ENCODE peak calls at places on chromosome 9, in four cellular contexts. D is HepG2, P is K562, L is GM12878. H is an unnamed sample.

GRCh38 chr9:71886015-71886414 is 25.0 kb downstream of the ABHD17B start:
- DNase-seq in L (no peak), P (no peak), D (no peak), H (no peak)

GRCh38 chr9:126676685-126677143 is 63.0 kb downstream of the LMX1B start:
- DNase-seq in L (no peak), P (no peak), D (no peak), H (peak)

GRCh38 chr9:77218612-77219011 is 41.3 kb downstream of the VPS13A start:
- DNase-seq in P (no peak), L (no peak), D (no peak), H (no peak)

GRCh38 chr9:109242751-109243150 is 75.7 kb upstream of the FRRS1L start:
- DNase-seq in D (no peak), P (no peak), L (no peak), H (no peak)

GRCh38 chr9:110179734-110180133 is 28.2 kb downstream of the C9orf152 start:
- DNase-seq in P (no peak), D (no peak), L (no peak), H (no peak)

GRCh38 chr9:6049798-6050197 is 34.4 kb upstream of the RANBP6 start:
- DNase-seq in D (peak), L (peak), P (peak), H (no peak)

GRCh38 chr9:88106492-88106891 is 31.8 kb downstream of the SPATA31C2 start:
- DNase-seq in L (no peak), P (no peak), D (no peak), H (no peak)

GRCh38 chr9:129111762-129112151 is 542 bp downstream of the PTPA start:
- DNase-seq in P (peak), D (peak), L (no peak), H (no peak)

GRCh38 chr9:97362777-97363545 is 48.9 kb upstream of the TDRD7 start:
- DNase-seq in P (peak), D (no peak), L (peak), H (no peak)

GRCh38 chr9:114207034-114207815 is 51.9 kb downstream of the COL27A1 start:
- DNase-seq in L (no peak), P (no peak), D (no peak), H (no peak)

GRCh38 chr9:127707766-127708165 is 978 bp downstream of the CFAP157 start:
- DNase-seq in L (no peak), P (peak), D (peak), H (no peak)

GRCh38 chr9:135081731-135082130 is 5.7 kb upstream of the OLFM1 start:
- DNase-seq in P (no peak), D (no peak), L (no peak), H (no peak)

GRCh38 chr9:93136011-93136440 is 2.0 kb upstream of the NINJ1 start:
- DNase-seq in L (no peak), P (no peak), D (no peak), H (no peak)

GRCh38 chr9:95080961-95081658 is 236.4 kb downstream of the FANCC start:
- DNase-seq in D (no peak), P (no peak), L (no peak), H (no peak)

GRCh38 chr9:85523202-85523601 is 218.6 kb downstream of the AGTPBP1 start:
- DNase-seq in D (no peak), L (no peak), P (no peak), H (no peak)

GRCh38 chr9:137174722-137175293 is 3.0 kb upstream of the TMEM210 start:
- DNase-seq in D (no peak), P (no peak), L (no peak), H (no peak)

GRCh38 chr9:130897848-130898551 is 1.4 kb upstream of the QRFP start:
- DNase-seq in L (no peak), P (no peak), D (no peak), H (no peak)

GRCh38 chr9:137982132-137982666 is 104.6 kb downstream of the CACNA1B start:
- DNase-seq in D (no peak), L (no peak), P (no peak), H (no peak)

GRCh38 chr9:18396102-18396728 is 77.7 kb upstream of the ADAMTSL1 start:
- DNase-seq in L (no peak), D (peak), P (no peak), H (no peak)

GRCh38 chr9:120755827-120756434 is 37.3 kb downstream of the FBXW2 start:
- DNase-seq in D (peak), P (peak), L (peak), H (peak)

GRCh38 chr9:137294684-137295312 is 7.3 kb downstream of the NRARP start:
- DNase-seq in L (no peak), P (peak), D (no peak), H (no peak)

DNA sequence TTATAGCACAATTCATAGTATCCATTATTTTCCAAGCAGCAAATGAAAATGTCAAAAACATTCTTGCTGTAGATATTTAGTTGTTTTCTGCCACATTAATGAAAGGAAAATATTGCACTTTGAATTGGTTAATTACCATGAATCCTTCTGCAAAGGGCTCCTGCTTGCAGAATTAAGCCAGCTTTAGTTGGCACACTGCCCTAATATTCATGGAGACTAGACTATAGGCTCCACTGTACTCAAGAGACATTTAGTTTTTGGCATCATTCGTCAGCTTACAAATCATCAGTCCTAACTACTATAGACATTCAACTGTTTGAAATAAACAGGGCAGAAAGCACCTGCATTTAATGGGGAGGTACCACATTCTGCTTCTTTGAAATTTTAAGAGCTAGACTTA is 88.8 kb downstream of the RFX3 start:
- DNase-seq in L (no peak), D (no peak), P (no peak), H (no peak)
- TF ChIP-seq CREB1 in L (no peak), D (no peak), P (no peak), H (no peak)

GRCh38 chr9:652896-653295 is 188.6 kb upstream of the DMRT1 start:
- DNase-seq in L (no peak), P (no peak), D (no peak), H (no peak)
- TF ChIP-seq ZNF274 in L (no peak), P (no peak), D (no peak), H (no peak)

GRCh38 chr9:25864509-25864908 is 186.3 kb upstream of the TUSC1 start:
- DNase-seq in L (no peak), D (no peak), P (no peak), H (no peak)
- TF ChIP-seq MAX in L (no peak), D (no peak), P (no peak), H (no peak)

GRCh38 chr9:31608413-31608812 is 776.0 kb upstream of the ACO1 start:
- DNase-seq in D (no peak), P (no peak), L (no peak), H (no peak)
- TF ChIP-seq CREB1 in D (no peak), P (no peak), L (no peak), H (no peak)

DNA sequence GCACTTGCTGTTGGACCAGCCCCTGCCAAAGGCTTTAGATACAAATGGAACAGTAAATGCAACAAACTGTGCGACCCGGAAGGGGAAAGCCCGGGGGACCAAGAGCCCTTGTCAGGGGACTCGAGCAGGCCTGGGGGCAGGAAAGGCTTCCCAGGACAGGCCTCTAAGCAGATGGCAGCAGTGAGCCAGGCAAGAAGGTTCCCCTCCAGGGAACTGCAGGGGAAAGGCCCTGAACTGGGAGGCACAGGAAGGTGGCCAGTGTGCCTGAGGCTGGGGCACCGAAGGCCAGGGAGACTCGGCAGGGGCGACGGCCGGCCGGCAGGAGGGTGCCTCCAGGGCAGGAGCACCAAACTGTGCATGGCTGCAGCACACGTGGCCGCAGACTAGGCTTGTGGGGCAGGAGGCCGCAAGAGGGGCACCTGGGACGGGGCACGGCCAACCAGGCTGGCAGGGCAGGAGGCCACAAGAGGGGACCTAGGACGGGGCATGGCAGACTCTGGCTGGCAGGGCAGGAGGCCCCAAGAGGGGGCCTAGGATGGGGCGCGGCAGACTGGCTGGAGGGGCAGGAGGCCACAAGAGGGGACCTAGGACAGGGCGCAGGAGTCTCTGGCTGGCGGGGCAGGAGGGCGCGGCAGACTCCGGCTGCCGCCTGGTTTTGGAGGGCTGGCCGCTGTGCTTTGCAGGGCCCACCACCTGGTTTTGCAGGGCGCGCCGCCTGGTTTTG is 10.0 kb downstream of the VAV2 start:
- DNase-seq in P (no peak), L (no peak), D (no peak), H (no peak)
- TF ChIP-seq ZNF274 in P (no peak), L (no peak), D (no peak), H (no peak)

DNA sequence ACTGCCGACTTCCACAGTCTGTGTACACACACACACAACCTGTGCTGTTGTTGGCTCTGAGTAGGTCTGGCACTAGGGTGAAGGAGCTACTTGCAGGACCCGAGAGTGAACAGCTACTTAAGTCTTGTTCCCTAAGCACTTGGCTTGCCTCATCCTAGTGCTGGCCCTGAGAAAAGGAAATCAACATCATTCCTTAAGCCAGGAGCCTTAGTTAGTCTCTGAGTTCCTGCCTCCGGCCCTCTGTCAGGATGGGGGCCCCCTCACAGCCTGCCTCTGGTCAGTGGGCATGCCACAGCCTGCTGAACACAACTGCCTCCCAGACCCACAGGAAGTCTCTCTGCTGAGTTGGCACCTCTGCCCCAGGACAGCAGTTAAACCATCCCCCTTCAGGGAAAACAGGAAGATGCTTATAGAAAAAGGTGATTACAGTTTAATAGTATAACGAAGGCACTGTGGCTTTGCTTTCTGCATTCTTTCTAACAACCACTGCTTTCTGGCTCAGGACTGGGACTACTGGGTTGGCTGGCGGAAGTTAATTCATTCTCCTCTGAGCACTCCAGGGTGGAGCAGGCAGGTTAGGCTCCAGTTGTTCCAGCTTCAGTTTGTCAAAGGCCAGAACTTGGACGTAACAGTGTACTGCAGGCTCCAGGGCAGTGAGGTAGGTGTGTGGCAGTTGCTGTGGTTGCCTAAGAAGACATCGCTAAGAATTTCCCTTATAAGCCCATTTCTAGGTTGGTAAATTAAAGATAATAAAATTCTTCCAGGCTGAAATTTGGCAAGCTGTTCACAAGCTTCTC is 2.8 kb downstream of the MAMDC2 start:
- DNase-seq in D (no peak), L (no peak), P (no peak), H (peak)
- TF ChIP-seq MAX in D (no peak), L (no peak), P (no peak), H (no peak)

GRCh38 chr9:132575005-132575609 is 7.3 kb upstream of the BARHL1 start:
- DNase-seq in P (peak), L (no peak), D (peak), H (peak)
- TF ChIP-seq CREB1 in P (no peak), L (no peak), D (no peak), H (no peak)

GRCh38 chr9:112224401-112225289 is 49.5 kb upstream of the SUSD1 start:
- DNase-seq in P (peak), D (no peak), L (no peak), H (no peak)
- TF ChIP-seq ZNF274 in P (no peak), D (no peak), L (no peak), H (no peak)

GRCh38 chr9:37967272-37967581 is 63.3 kb upstream of the SLC25A51 start:
- DNase-seq in P (no peak), L (no peak), D (no peak), H (no peak)

GRCh38 chr9:37965116-37965515 is 61.2 kb upstream of the SLC25A51 start:
- DNase-seq in L (no peak), P (no peak), D (no peak), H (no peak)

GRCh38 chr9:37968228-37968672 is 64.3 kb upstream of the SLC25A51 start:
- DNase-seq in P (peak), L (no peak), D (peak), H (no peak)

GRCh38 chr9:37967681-37968080 is 63.8 kb upstream of the SLC25A51 start:
- DNase-seq in P (no peak), D (no peak), L (no peak), H (no peak)

GRCh38 chr9:37966443-37967271 is 62.7 kb upstream of the SLC25A51 start:
- DNase-seq in D (peak), L (no peak), P (no peak), H (no peak)
- TF ChIP-seq MAX in D (peak), L (no peak), P (no peak), H (no peak)